ENCODE peak calls at places on chromosomes 6 and 20, in six cellular contexts. B is endothelial cell of umbilical vein, G is IMR-90, F is GM23338, I is PC-3, W is astrocyte. Q is an unnamed sample. For H4K20me1, the result is how much of the 10 kb centered on the place peaks cover.

GRCh38 chr6:40854592-40854991 is 184.4 kb downstream of the UNC5CL start:
- DNase-seq in B (no peak), G (no peak), F (no peak), I (no peak), W (no peak), Q (no peak)

GRCh38 chr6:138242987-138243592 is 24.8 kb upstream of the PBOV1 start:
- DNase-seq in B (no peak), G (no peak), F (no peak), I (peak), W (no peak), Q (no peak)

GRCh38 chr6:150635906-150636514 is 36.3 kb downstream of the PLEKHG1 start:
- DNase-seq in B (no peak), G (no peak), F (no peak), I (no peak), W (no peak), Q (peak)

GRCh38 chr6:70110128-70111022 is 192.5 kb downstream of the COL9A1 start:
- DNase-seq in B (no peak), G (peak), F (no peak), I (no peak), W (peak), Q (no peak)

GRCh38 chr6:105453968-105454367 is 51.1 kb upstream of the PREP start:
- DNase-seq in B (no peak), G (no peak), F (no peak), I (no peak), W (no peak), Q (no peak)

GRCh38 chr6:13554929-13555333 is 19.5 kb upstream of the SIRT5 start:
- DNase-seq in B (peak), G (peak), F (peak), I (no peak), W (peak), Q (peak)

GRCh38 chr6:18392346-18392877 is 5.3 kb downstream of the RNF144B start:
- DNase-seq in B (no peak), G (no peak), F (no peak), I (peak), W (no peak), Q (no peak)

GRCh38 chr20:18172379-18172778 is 34.7 kb downstream of the KAT14 start:
- DNase-seq in B (no peak), G (no peak), F (no peak), I (peak), W (no peak), Q (no peak)

GRCh38 chr6:106564476-106564875 is 64.8 kb downstream of the RTN4IP1 start:
- DNase-seq in B (no peak), G (no peak), F (peak), I (no peak), W (no peak), Q (no peak)

GRCh38 chr6:2793491-2794151 is 28.4 kb downstream of the WRNIP1 start:
- DNase-seq in B (no peak), G (no peak), F (no peak), I (peak), W (peak), Q (peak)

GRCh38 chr20:41373384-41373783 is 6.8 kb upstream of the EMILIN3 start:
- DNase-seq in B (no peak), G (no peak), F (no peak), I (no peak), W (no peak), Q (no peak)

GRCh38 chr20:33070413-33071053 is 8.9 kb upstream of the BPIFB4 start:
- DNase-seq in B (no peak), G (no peak), F (no peak), I (no peak), W (no peak), Q (no peak)

GRCh38 chr6:72619883-72620696 is 1.8 kb upstream of the KCNQ5 start:
- DNase-seq in B (peak), G (peak), F (peak), I (no peak), W (peak), Q (peak)

GRCh38 chr6:113693866-113694265 is 163.3 kb upstream of the MARCKS start:
- DNase-seq in B (no peak), G (no peak), F (no peak), I (peak), W (no peak), Q (no peak)

GRCh38 chr6:136607932-136608772 is 57.9 kb upstream of the MAP7 start:
- DNase-seq in B (peak), G (peak), F (peak), I (peak), W (peak), Q (peak)

GRCh38 chr20:48846516-48847492 is 19.0 kb upstream of the PREX1 start:
- DNase-seq in B (peak), G (no peak), F (peak), I (no peak), W (no peak), Q (no peak)

DNA sequence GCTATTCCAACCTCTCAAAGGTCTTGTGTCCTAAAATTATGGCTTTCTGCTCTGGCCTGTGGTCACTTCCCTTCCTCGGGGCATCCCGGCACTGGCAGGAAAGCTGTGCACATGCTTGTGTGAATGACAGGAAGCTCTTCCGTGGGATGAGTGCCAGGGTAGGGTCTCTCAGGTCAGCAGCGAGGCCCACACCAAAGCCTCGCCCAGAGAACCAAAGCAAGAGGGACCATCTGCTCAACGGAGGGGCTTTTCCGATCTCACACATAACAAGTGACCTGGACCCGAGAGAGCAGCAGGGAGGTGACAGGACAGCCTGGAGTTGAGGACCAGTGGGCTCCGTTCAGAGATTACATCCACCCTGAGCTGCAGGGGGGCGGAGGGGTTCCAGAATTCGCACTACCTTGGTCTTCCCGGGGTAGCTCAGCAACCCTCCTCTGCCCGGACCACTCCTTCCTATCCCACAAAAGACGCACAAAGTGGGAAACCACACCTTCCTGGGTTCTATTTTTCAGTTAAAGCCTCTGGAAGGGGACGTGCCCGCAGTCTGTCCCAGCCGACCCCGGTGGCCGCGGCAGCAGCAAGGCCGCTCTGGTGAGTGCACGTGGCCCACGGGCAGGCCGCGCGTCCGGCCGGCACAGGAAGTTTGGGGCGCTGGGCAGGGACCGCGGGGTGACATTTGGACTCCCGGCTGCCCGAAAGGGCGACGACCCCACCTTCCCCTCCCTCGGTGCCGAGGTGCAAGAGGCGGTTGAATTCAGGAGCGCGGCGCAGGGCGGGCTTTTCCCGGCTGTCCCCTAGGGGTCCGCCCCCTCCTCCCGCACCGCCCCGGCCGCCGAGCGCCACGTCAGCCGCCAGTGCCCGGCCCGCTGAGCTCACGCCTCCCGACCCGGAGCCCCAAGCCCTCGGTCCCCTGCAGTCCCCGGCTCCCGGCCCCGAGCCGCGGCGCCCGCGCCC is 988 bp downstream of the TXNDC5 start:
- DNase-seq in B (peak), G (peak), F (peak), I (peak), W (peak), Q (peak)
- H2AFZ ChIP-seq in B (no peak), G (peak), F (peak), I (peak), W (peak), Q (peak)

DNA sequence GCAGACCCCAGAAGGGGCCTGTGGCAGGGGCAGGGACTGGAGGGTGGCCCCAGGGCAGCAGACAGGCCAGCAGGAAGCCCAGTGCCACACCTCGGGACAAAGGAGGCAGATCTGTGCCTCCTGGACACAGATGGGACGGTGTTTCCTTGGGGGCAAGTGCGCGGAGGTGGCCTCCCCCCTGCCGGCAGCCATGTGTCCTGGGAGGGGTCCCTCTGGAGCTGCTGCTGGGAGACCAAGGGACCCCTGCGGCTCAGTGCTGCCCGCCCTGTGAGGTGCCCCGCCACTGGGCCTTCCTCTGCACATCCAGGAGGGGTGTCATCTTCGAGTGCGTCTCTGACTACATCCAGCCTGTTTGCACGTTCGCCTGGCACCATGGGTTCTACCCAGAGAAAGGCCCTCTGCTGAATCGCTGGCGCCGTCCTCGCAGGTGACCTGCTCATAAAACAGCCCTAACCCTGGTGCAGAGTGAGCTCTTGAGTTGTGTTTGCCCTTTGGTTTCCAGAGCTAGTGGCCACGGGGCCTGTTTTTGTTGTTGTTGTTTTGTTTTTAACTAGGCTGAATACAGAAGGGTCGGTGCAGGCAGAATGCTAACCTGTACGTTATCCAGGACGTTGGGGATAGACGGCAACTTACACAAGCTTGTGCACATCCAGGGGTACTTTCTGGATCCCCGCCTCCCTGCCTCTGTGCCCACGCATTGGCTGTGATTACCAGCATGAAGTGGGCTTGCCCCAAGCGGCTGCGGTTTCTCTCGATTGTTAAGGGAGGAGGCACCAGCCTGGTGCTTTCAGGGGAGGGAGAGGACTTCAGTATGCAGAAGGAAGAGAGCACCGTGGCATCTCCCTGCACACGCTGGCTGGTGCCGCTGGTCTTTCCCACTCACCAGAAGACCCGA is 1.3 kb upstream of the KCNQ2 start:
- DNase-seq in B (no peak), G (no peak), F (no peak), I (no peak), W (no peak), Q (no peak)
- H4K20me1 ChIP-seq in B (under half), G (under half), F (under half), I (under half), W (under half), Q (under half)

DNA sequence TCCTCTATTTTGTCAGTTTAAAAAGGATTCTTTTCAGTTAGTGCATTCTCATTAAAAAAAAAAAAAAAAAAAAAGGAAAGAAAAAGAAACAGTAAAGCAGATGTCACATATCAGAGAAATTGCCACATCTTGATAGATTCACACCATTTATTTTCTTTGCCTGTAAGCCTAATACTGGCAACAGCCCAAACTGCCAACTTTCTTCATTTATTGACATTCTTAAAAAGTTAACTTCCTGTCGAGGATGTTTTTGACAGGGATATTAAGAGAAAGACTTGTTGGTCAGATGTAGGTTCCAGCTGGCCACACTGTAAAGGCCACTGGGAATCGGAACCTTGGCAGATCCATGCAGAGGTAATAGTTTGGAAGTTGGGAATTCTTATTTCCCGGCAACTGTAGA is 332.6 kb downstream of the NRN1 start:
- DNase-seq in B (no peak), G (no peak), F (no peak), I (no peak), W (no peak), Q (no peak)
- H2AFZ ChIP-seq in B (no peak), G (no peak), F (no peak), I (no peak), W (no peak), Q (no peak)

GRCh38 chr20:63920226-63920625 is 25.3 kb downstream of the DNAJC5 start:
- DNase-seq in B (no peak), G (no peak), F (no peak), I (no peak), W (no peak), Q (no peak)
- H4K20me1 ChIP-seq in B (under half), G (half or more), F (under half), I (under half), W (half or more), Q (under half)

GRCh38 chr6:148697895-148698440 is 48.9 kb upstream of the UST start:
- DNase-seq in B (no peak), G (no peak), F (no peak), I (no peak), W (no peak), Q (no peak)

GRCh38 chr6:148698671-148699180 is 48.1 kb upstream of the UST start:
- DNase-seq in B (no peak), G (no peak), F (no peak), I (no peak), W (no peak), Q (no peak)

GRCh38 chr6:148689168-148689567 is 57.7 kb upstream of the UST start:
- DNase-seq in B (no peak), G (peak), F (no peak), I (no peak), W (no peak), Q (no peak)

GRCh38 chr6:148693882-148694484 is 52.8 kb upstream of the UST start:
- DNase-seq in B (no peak), G (no peak), F (no peak), I (no peak), W (no peak), Q (no peak)
- H2AFZ ChIP-seq in B (no peak), G (no peak), F (peak), I (no peak), W (no peak), Q (no peak)

GRCh38 chr20:36465109-36466080 is 75.9 kb upstream of the MYL9 start:
- DNase-seq in B (peak), G (peak), F (peak), I (peak), W (peak), Q (peak)
- H4K20me1 ChIP-seq in B (under half), G (half or more), F (half or more), I (under half), W (half or more), Q (half or more)

GRCh38 chr6:146985966-146986365 is 218.3 kb upstream of the STXBP5 start:
- DNase-seq in B (no peak), G (no peak), F (no peak), I (no peak), W (no peak), Q (no peak)
- H2AFZ ChIP-seq in B (no peak), G (no peak), F (no peak), I (no peak), W (no peak), Q (no peak)

GRCh38 chr6:79048611-79049010 is 29.4 kb downstream of the PHIP start:
- DNase-seq in B (peak), G (peak), F (peak), I (peak), W (no peak), Q (peak)
- H4K20me1 ChIP-seq in B (under half), G (under half), F (under half), I (under half), W (under half), Q (under half)

DNA sequence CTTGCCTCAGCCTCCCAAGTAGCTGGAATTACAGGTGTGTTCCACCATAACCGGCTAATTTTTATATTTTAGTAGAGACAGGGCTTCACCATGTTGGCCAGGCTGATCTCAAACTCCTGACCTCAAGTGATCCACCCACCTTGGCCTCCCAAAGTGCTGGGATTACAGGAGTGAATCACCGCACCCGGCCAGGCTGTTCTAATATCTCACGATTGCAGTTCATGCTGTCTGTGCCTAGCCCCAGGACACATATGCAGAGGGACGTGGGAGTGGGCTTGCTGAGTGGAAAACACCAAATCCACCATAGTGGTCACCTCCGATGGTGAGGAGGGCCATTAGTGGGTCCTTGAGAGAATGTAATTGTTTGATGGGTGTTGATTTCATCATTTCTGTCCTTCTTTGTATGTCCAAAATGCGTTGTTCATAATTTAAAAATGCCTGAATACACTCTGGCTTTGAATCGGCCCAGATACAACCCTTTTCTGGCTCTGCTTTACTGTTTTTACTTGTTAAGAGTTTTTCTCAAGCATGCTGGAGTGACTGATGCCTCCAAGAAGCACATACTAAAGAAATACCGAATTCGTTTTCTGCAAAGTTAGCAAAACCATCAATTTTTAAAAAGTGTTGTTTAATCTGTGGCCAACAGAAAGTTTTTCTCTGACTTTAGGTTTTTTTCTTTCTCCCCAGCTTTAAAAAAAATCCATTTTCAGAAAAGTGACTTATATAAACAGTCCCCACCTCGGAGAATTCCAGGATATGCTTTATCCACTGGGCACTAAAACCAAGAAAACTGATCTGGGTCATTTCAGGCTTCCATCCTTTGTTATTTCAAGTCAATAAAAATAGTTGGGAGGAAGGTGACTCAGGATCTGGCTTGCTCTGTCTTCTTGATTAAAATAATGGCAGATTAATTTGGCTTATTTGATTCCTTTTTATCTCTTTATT is 18.8 kb upstream of the RALGAPA2 start:
- DNase-seq in B (peak), G (no peak), F (no peak), I (no peak), W (no peak), Q (no peak)
- H2AFZ ChIP-seq in B (peak), G (no peak), F (no peak), I (no peak), W (no peak), Q (no peak)

GRCh38 chr6:131773284-131773950 is 34.4 kb upstream of the ENPP1 start:
- DNase-seq in B (no peak), G (no peak), F (no peak), I (no peak), W (peak), Q (no peak)

GRCh38 chr6:131766631-131767030 is 41.2 kb upstream of the ENPP1 start:
- DNase-seq in B (no peak), G (no peak), F (no peak), I (no peak), W (no peak), Q (no peak)

GRCh38 chr6:131770776-131771175 is 37.0 kb upstream of the ENPP1 start:
- DNase-seq in B (no peak), G (no peak), F (no peak), I (no peak), W (no peak), Q (no peak)

GRCh38 chr6:131765853-131766135 is 42.0 kb upstream of the ENPP1 start:
- DNase-seq in B (no peak), G (no peak), F (no peak), I (no peak), W (no peak), Q (no peak)

GRCh38 chr6:131769385-131770141 is 38.3 kb upstream of the ENPP1 start:
- DNase-seq in B (no peak), G (no peak), F (no peak), I (no peak), W (no peak), Q (no peak)
- H4K20me1 ChIP-seq in B (under half), G (under half), F (under half), I (under half), W (under half), Q (under half)

Q was measured in hepatocyte.